ENCODE peak calls at places on chromosomes 2 and 18, in nine cellular contexts. One of them, this sample, is unnamed.
A peak's percentile ranks its signal among the peaks of the same experiment; 100 is the strongest.

GRCh38 chr2:61707984-61708852 is 145.6 kb downstream of the FAM161A start:
- DNase-seq in AG04449: no peak
- DNase-seq in cardiac fibroblast: peak; percentile 50
- DNase-seq in AG10803: no peak
- DNase-seq in ascending aorta: no peak
- DNase-seq in fibroblast of pulmonary artery: peak; percentile 12
- DNase-seq in MCF 10A: peak; percentile 20
- DNase-seq in progenitor cell of endocrine pancreas: no peak
- DNase-seq in SK-N-SH: no peak
- DNase-seq in this sample: no peak

GRCh38 chr2:41061371-41061770 is 609.5 kb upstream of the SLC8A1 start:
- DNase-seq in AG04449: no peak
- DNase-seq in cardiac fibroblast: peak; percentile 10
- DNase-seq in AG10803: peak; percentile 78
- DNase-seq in ascending aorta: no peak
- DNase-seq in fibroblast of pulmonary artery: peak; percentile 2
- DNase-seq in MCF 10A: no peak
- DNase-seq in progenitor cell of endocrine pancreas: no peak
- DNase-seq in SK-N-SH: no peak
- DNase-seq in this sample: no peak

GRCh38 chr2:218257390-218257981 is 3.3 kb upstream of the GPBAR1 start:
- DNase-seq in AG04449: no peak
- DNase-seq in cardiac fibroblast: peak; percentile 35
- DNase-seq in AG10803: no peak
- DNase-seq in ascending aorta: no peak
- DNase-seq in fibroblast of pulmonary artery: peak; percentile 36
- DNase-seq in MCF 10A: peak; percentile 56
- DNase-seq in progenitor cell of endocrine pancreas: no peak
- DNase-seq in SK-N-SH: peak; percentile 51
- DNase-seq in this sample: no peak

GRCh38 chr18:32243358-32243757 is 53.5 kb downstream of the MEP1B start:
- DNase-seq in AG04449: no peak
- DNase-seq in cardiac fibroblast: no peak
- DNase-seq in AG10803: no peak
- DNase-seq in ascending aorta: no peak
- DNase-seq in fibroblast of pulmonary artery: no peak
- DNase-seq in MCF 10A: no peak
- DNase-seq in progenitor cell of endocrine pancreas: no peak
- DNase-seq in SK-N-SH: no peak
- DNase-seq in this sample: no peak

GRCh38 chr2:74188018-74188601 is 9.4 kb upstream of the MOB1A start:
- DNase-seq in AG04449: no peak
- DNase-seq in cardiac fibroblast: peak; percentile 54
- DNase-seq in AG10803: peak; percentile 91
- DNase-seq in ascending aorta: no peak
- DNase-seq in fibroblast of pulmonary artery: peak; percentile 59
- DNase-seq in MCF 10A: peak; percentile 93
- DNase-seq in progenitor cell of endocrine pancreas: no peak
- DNase-seq in SK-N-SH: no peak
- DNase-seq in this sample: no peak

GRCh38 chr2:109347626-109348025 is 218.6 kb downstream of the SH3RF3 start:
- DNase-seq in AG04449: no peak
- DNase-seq in cardiac fibroblast: no peak
- DNase-seq in AG10803: no peak
- DNase-seq in ascending aorta: no peak
- DNase-seq in fibroblast of pulmonary artery: no peak
- DNase-seq in MCF 10A: no peak
- DNase-seq in progenitor cell of endocrine pancreas: no peak
- DNase-seq in SK-N-SH: no peak
- DNase-seq in this sample: no peak

GRCh38 chr2:54834721-54835120 is 111.3 kb downstream of the EML6 start:
- DNase-seq in AG04449: no peak
- DNase-seq in cardiac fibroblast: no peak
- DNase-seq in AG10803: no peak
- DNase-seq in ascending aorta: no peak
- DNase-seq in fibroblast of pulmonary artery: no peak
- DNase-seq in MCF 10A: no peak
- DNase-seq in progenitor cell of endocrine pancreas: no peak
- DNase-seq in SK-N-SH: no peak
- DNase-seq in this sample: no peak

GRCh38 chr2:28276076-28276618 is 116.5 kb upstream of the FOSL2 start:
- DNase-seq in AG04449: peak; percentile 97
- DNase-seq in cardiac fibroblast: peak; percentile 98
- DNase-seq in AG10803: peak; percentile 95
- DNase-seq in ascending aorta: no peak
- DNase-seq in fibroblast of pulmonary artery: peak; percentile 95
- DNase-seq in MCF 10A: peak; percentile 94
- DNase-seq in progenitor cell of endocrine pancreas: no peak
- DNase-seq in SK-N-SH: no peak
- DNase-seq in this sample: no peak

GRCh38 chr2:182818541-182819308 is 47.7 kb downstream of the FRZB start:
- DNase-seq in AG04449: no peak
- DNase-seq in cardiac fibroblast: no peak
- DNase-seq in AG10803: no peak
- DNase-seq in ascending aorta: no peak
- DNase-seq in fibroblast of pulmonary artery: no peak
- DNase-seq in MCF 10A: no peak
- DNase-seq in progenitor cell of endocrine pancreas: no peak
- DNase-seq in SK-N-SH: peak; percentile 2
- DNase-seq in this sample: no peak

GRCh38 chr18:32175265-32175664 is 14.6 kb upstream of the MEP1B start:
- DNase-seq in AG04449: no peak
- DNase-seq in cardiac fibroblast: no peak
- DNase-seq in AG10803: no peak
- DNase-seq in ascending aorta: no peak
- DNase-seq in fibroblast of pulmonary artery: no peak
- DNase-seq in MCF 10A: no peak
- DNase-seq in progenitor cell of endocrine pancreas: no peak
- DNase-seq in SK-N-SH: no peak
- DNase-seq in this sample: no peak

GRCh38 chr2:147525724-147526489 is 318.9 kb upstream of the ACVR2A start:
- DNase-seq in AG04449: no peak
- DNase-seq in cardiac fibroblast: no peak
- DNase-seq in AG10803: no peak
- DNase-seq in ascending aorta: no peak
- DNase-seq in fibroblast of pulmonary artery: no peak
- DNase-seq in MCF 10A: peak; percentile 66
- DNase-seq in progenitor cell of endocrine pancreas: no peak
- DNase-seq in SK-N-SH: no peak
- DNase-seq in this sample: no peak

GRCh38 chr2:150271952-150272351 is 215.5 kb downstream of the RND3 start:
- DNase-seq in AG04449: peak; percentile 66
- DNase-seq in cardiac fibroblast: peak; percentile 76
- DNase-seq in AG10803: peak; percentile 89
- DNase-seq in ascending aorta: no peak
- DNase-seq in fibroblast of pulmonary artery: peak; percentile 56
- DNase-seq in MCF 10A: peak; percentile 25
- DNase-seq in progenitor cell of endocrine pancreas: no peak
- DNase-seq in SK-N-SH: no peak
- DNase-seq in this sample: no peak

GRCh38 chr2:185188656-185189055 is 549.9 kb upstream of the FSIP2 start:
- DNase-seq in AG04449: no peak
- DNase-seq in cardiac fibroblast: no peak
- DNase-seq in AG10803: no peak
- DNase-seq in ascending aorta: no peak
- DNase-seq in fibroblast of pulmonary artery: no peak
- DNase-seq in MCF 10A: no peak
- DNase-seq in progenitor cell of endocrine pancreas: no peak
- DNase-seq in SK-N-SH: no peak
- DNase-seq in this sample: no peak

GRCh38 chr2:162840598-162841246 is 2.2 kb upstream of the KCNH7 start:
- DNase-seq in AG04449: no peak
- DNase-seq in cardiac fibroblast: peak; percentile 78
- DNase-seq in AG10803: peak; percentile 25
- DNase-seq in ascending aorta: no peak
- DNase-seq in fibroblast of pulmonary artery: peak; percentile 87
- DNase-seq in MCF 10A: peak; percentile 77
- DNase-seq in progenitor cell of endocrine pancreas: peak; percentile 75
- DNase-seq in SK-N-SH: no peak
- DNase-seq in this sample: peak; percentile 49

GRCh38 chr2:14340703-14341102 is 291.8 kb upstream of the LRATD1 start:
- DNase-seq in AG04449: no peak
- DNase-seq in cardiac fibroblast: no peak
- DNase-seq in AG10803: no peak
- DNase-seq in ascending aorta: no peak
- DNase-seq in fibroblast of pulmonary artery: no peak
- DNase-seq in MCF 10A: peak; percentile 11
- DNase-seq in progenitor cell of endocrine pancreas: no peak
- DNase-seq in SK-N-SH: no peak
- DNase-seq in this sample: no peak

GRCh38 chr2:233061007-233061590 is 957 bp downstream of the INPP5D start:
- DNase-seq in AG04449: no peak
- DNase-seq in cardiac fibroblast: no peak
- DNase-seq in AG10803: no peak
- DNase-seq in ascending aorta: no peak
- DNase-seq in fibroblast of pulmonary artery: no peak
- DNase-seq in MCF 10A: no peak
- DNase-seq in progenitor cell of endocrine pancreas: no peak
- DNase-seq in SK-N-SH: no peak
- DNase-seq in this sample: no peak

GRCh38 chr2:23135481-23136100 is 249.4 kb upstream of the KLHL29 start:
- DNase-seq in AG04449: no peak
- DNase-seq in cardiac fibroblast: no peak
- DNase-seq in AG10803: no peak
- DNase-seq in ascending aorta: peak; percentile 23
- DNase-seq in fibroblast of pulmonary artery: no peak
- DNase-seq in MCF 10A: peak; percentile 40
- DNase-seq in progenitor cell of endocrine pancreas: no peak
- DNase-seq in SK-N-SH: no peak
- DNase-seq in this sample: no peak

GRCh38 chr2:100895934-100896685 is 76.2 kb downstream of the NPAS2 start:
- DNase-seq in AG04449: no peak
- DNase-seq in cardiac fibroblast: no peak
- DNase-seq in AG10803: no peak
- DNase-seq in ascending aorta: no peak
- DNase-seq in fibroblast of pulmonary artery: no peak
- DNase-seq in MCF 10A: no peak
- DNase-seq in progenitor cell of endocrine pancreas: no peak
- DNase-seq in SK-N-SH: no peak
- DNase-seq in this sample: no peak

GRCh38 chr2:3309496-3310355 is 67.9 kb downstream of the EIPR1 start:
- DNase-seq in AG04449: no peak
- DNase-seq in cardiac fibroblast: no peak
- DNase-seq in AG10803: no peak
- DNase-seq in ascending aorta: no peak
- DNase-seq in fibroblast of pulmonary artery: no peak
- DNase-seq in MCF 10A: no peak
- DNase-seq in progenitor cell of endocrine pancreas: no peak
- DNase-seq in SK-N-SH: no peak
- DNase-seq in this sample: no peak

GRCh38 chr2:174003635-174004310 is 38.6 kb upstream of the SP3 start:
- DNase-seq in AG04449: no peak
- DNase-seq in cardiac fibroblast: no peak
- DNase-seq in AG10803: no peak
- DNase-seq in ascending aorta: no peak
- DNase-seq in fibroblast of pulmonary artery: no peak
- DNase-seq in MCF 10A: no peak
- DNase-seq in progenitor cell of endocrine pancreas: no peak
- DNase-seq in SK-N-SH: no peak
- DNase-seq in this sample: no peak
- TF ChIP-seq CTCF in AG04449: no peak
- TF ChIP-seq CTCF in cardiac fibroblast: no peak
- TF ChIP-seq CTCF in AG10803: peak; percentile 40
- TF ChIP-seq CTCF in ascending aorta: no peak
- TF ChIP-seq CTCF in fibroblast of pulmonary artery: no peak
- TF ChIP-seq CTCF in MCF 10A: no peak
- TF ChIP-seq CTCF in progenitor cell of endocrine pancreas: no peak
- TF ChIP-seq CTCF in SK-N-SH: no peak
- TF ChIP-seq CTCF in this sample: no peak

DNA sequence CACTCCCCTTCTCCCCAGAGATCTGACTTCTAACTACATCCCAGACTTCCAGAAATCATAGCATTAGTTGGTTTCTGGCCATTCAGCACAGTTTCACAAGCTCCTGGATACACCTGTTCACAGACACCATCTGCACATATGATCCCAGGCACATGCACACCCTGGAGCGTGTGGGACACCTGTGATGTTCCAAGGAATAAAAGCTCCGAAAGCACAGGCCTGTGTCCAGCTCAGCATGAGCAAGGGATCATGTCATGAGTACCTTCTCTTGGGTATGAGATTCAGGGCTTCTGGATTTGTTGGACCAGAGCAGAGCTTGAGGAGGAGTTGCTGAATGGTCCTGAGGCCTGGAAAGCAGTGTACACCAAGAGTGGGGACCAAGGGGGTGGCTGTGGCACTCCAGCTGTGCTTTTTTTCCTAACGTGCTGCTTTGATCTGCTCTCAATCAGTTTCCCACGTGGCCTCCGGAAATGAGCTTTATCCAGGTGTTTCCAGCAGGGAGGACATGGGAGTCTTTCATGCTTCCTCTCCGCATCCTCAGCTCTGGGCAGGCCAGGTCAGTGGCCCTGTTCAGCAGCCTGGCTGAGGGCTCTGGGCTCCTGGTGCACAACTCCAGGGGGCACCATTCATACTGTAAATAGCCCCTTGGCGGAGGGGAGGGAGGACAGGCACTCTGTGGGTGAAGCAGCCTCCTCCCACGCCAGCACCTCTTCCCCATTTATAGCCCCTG is 1.8 kb downstream of the DYSF start:
- DNase-seq in AG04449: no peak
- DNase-seq in cardiac fibroblast: no peak
- DNase-seq in AG10803: no peak
- DNase-seq in ascending aorta: no peak
- DNase-seq in fibroblast of pulmonary artery: no peak
- DNase-seq in MCF 10A: no peak
- DNase-seq in progenitor cell of endocrine pancreas: no peak
- DNase-seq in SK-N-SH: no peak
- DNase-seq in this sample: no peak
- TF ChIP-seq CTCF in AG04449: no peak
- TF ChIP-seq CTCF in cardiac fibroblast: no peak
- TF ChIP-seq CTCF in AG10803: no peak
- TF ChIP-seq CTCF in ascending aorta: no peak
- TF ChIP-seq CTCF in fibroblast of pulmonary artery: no peak
- TF ChIP-seq CTCF in MCF 10A: no peak
- TF ChIP-seq CTCF in progenitor cell of endocrine pancreas: no peak
- TF ChIP-seq CTCF in SK-N-SH: no peak
- TF ChIP-seq CTCF in this sample: no peak

DNA sequence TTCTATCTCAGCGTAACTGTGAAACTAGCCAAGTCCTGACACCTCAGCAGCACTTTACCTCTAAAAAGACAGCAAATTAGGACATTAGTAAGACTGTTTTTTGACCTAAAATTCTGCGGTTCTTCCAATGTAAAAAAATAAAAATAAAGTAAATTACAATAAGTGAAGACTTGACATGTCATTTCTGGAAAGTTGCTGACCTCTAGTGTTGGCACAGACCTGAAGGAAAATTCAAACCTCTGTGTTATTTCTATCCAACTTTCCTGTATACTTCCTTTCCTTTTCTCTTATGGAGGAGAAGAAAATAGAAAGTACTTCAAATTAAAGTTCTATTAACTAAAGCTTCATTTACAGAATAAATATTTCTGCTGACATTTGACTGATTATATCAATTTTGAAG is 110.6 kb downstream of the TMEM182 start:
- DNase-seq in AG04449: no peak
- DNase-seq in cardiac fibroblast: peak; percentile 2
- DNase-seq in AG10803: no peak
- DNase-seq in ascending aorta: no peak
- DNase-seq in fibroblast of pulmonary artery: no peak
- DNase-seq in MCF 10A: peak; percentile 6
- DNase-seq in progenitor cell of endocrine pancreas: no peak
- DNase-seq in SK-N-SH: peak; percentile 19
- DNase-seq in this sample: no peak
- TF ChIP-seq CTCF in AG04449: no peak
- TF ChIP-seq CTCF in cardiac fibroblast: no peak
- TF ChIP-seq CTCF in AG10803: no peak
- TF ChIP-seq CTCF in ascending aorta: no peak
- TF ChIP-seq CTCF in fibroblast of pulmonary artery: no peak
- TF ChIP-seq CTCF in MCF 10A: peak; percentile 28
- TF ChIP-seq CTCF in progenitor cell of endocrine pancreas: peak; percentile 34
- TF ChIP-seq CTCF in SK-N-SH: peak; percentile 47
- TF ChIP-seq CTCF in this sample: no peak

GRCh38 chr2:35415282-35415681 is 940.3 kb upstream of the CRIM1 start:
- DNase-seq in AG04449: no peak
- DNase-seq in cardiac fibroblast: no peak
- DNase-seq in AG10803: no peak
- DNase-seq in ascending aorta: no peak
- DNase-seq in fibroblast of pulmonary artery: no peak
- DNase-seq in MCF 10A: peak; percentile 21
- DNase-seq in progenitor cell of endocrine pancreas: no peak
- DNase-seq in SK-N-SH: no peak
- DNase-seq in this sample: no peak
- TF ChIP-seq CTCF in AG04449: no peak
- TF ChIP-seq CTCF in cardiac fibroblast: no peak
- TF ChIP-seq CTCF in AG10803: no peak
- TF ChIP-seq CTCF in ascending aorta: no peak
- TF ChIP-seq CTCF in fibroblast of pulmonary artery: peak; percentile 21
- TF ChIP-seq CTCF in MCF 10A: peak; percentile 29
- TF ChIP-seq CTCF in progenitor cell of endocrine pancreas: peak; percentile 52
- TF ChIP-seq CTCF in SK-N-SH: peak; percentile 52
- TF ChIP-seq CTCF in this sample: peak; percentile 43

This sample was measured in mesothelial cell of epicardium.